ENCODE peak calls at places on chromosome 1, in four cellular contexts. B is upper lobe of right lung, N is thyroid gland, E is heart left ventricle. C is an unnamed sample. For H3K4me1 and H3K36me3, the result is how much of the 10 kb centered on the place peaks cover.

GRCh38 chr1:97668945-97669344 is 251.9 kb downstream of the DPYD start:
- DNase-seq in E (no peak), N (no peak), B (no peak), C (peak)

GRCh38 chr1:240235521-240236288 is 144.0 kb downstream of the FMN2 start:
- DNase-seq in B (no peak), N (no peak), E (no peak), C (no peak)

GRCh38 chr1:209400351-209401220 is 182.9 kb upstream of the CAMK1G start:
- DNase-seq in B (no peak), E (no peak), N (no peak), C (no peak)

GRCh38 chr1:215877452-215877951 is 310.4 kb downstream of the KCTD3 start:
- DNase-seq in E (no peak), B (no peak), N (no peak), C (no peak)

GRCh38 chr1:200436436-200436835 is 26.6 kb upstream of the ZNF281 start:
- DNase-seq in B (no peak), N (no peak), E (no peak), C (no peak)

GRCh38 chr1:150186789-150187559 is 37.3 kb downstream of the PLEKHO1 start:
- DNase-seq in N (no peak), B (no peak), E (no peak), C (no peak)

GRCh38 chr1:35666916-35667315 is 25.6 kb upstream of the PSMB2 start:
- DNase-seq in E (no peak), B (no peak), N (no peak), C (no peak)

GRCh38 chr1:4218619-4219018 is 318.5 kb upstream of the C1orf174 start:
- DNase-seq in B (no peak), E (no peak), N (no peak), C (no peak)

GRCh38 chr1:152884085-152884484 is 6.0 kb downstream of the SMCP start:
- DNase-seq in B (no peak), E (no peak), N (no peak), C (no peak)

GRCh38 chr1:17725084-17725718 is 29.9 kb upstream of the ACTL8 start:
- DNase-seq in B (no peak), N (no peak), E (peak), C (no peak)

DNA sequence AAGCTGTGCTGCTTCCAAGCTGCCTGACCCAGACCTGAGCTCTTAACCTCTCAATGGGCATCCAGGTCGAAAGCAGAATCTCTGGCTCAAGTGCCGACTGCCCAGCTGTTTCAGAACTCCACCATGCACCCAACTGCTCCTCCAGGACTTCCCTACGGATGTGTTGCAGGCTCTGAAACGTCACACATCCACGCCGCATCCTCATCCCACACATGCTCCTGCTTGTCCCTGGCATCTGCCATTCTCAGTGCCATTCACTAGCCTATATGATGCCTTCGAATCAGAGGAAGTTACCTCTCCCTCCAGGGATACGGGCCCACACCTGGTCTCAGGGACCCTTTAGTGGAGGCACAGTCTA is 11.2 kb downstream of the PDZK1IP1 start:
- DNase-seq in E (no peak), B (peak), N (no peak), C (no peak)
- H3K4me3 ChIP-seq in E (no peak), B (peak), N (no peak), C (no peak)

DNA sequence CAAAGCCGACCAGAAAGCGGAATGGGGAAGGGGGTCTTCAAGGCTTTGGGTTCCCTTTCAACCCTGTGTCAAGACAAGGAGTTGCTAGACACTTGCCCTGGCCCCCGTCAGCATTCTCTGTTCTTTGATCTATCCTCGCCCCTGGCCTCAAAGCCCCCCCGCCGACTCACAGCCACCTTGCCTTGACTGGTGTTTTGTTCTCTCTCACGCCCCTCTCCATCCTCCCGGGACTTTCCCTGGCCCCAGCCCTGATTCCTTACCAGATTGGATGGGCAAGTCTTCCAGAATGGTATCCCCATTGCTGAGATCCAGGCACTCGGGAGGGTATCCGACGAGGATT is 610 bp downstream of the YOD1 start:
- DNase-seq in N (peak), B (no peak), E (no peak), C (no peak)
- H3K4me1 ChIP-seq in N (under half), B (under half), E (under half), C (half or more)

GRCh38 chr1:207779008-207779407 is 27.2 kb downstream of the CD46 start:
- DNase-seq in N (no peak), E (no peak), B (no peak), C (no peak)

DNA sequence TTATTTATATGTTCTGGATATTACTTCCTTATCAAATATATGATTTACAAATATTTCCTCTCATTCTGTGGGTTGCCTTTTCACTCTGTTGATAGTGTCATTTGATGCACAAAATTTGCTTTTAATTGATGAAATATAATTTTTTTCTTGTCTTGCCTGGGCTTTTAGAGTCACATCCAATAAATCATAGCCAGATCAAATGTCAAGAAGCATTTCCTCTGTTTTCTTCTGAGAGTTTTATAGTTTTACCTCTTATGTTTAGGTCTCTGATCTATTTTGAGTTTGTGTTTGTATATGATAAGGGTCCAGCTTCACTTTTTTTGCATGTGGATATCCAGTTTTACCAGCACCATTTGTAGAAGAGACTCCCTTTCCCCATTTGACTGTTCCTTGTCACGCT is 29.5 kb downstream of the CD46 start:
- DNase-seq in E (no peak), N (no peak), B (no peak), C (no peak)
- H3K36me3 ChIP-seq in E (under half), N (under half), B (half or more), C (under half)

DNA sequence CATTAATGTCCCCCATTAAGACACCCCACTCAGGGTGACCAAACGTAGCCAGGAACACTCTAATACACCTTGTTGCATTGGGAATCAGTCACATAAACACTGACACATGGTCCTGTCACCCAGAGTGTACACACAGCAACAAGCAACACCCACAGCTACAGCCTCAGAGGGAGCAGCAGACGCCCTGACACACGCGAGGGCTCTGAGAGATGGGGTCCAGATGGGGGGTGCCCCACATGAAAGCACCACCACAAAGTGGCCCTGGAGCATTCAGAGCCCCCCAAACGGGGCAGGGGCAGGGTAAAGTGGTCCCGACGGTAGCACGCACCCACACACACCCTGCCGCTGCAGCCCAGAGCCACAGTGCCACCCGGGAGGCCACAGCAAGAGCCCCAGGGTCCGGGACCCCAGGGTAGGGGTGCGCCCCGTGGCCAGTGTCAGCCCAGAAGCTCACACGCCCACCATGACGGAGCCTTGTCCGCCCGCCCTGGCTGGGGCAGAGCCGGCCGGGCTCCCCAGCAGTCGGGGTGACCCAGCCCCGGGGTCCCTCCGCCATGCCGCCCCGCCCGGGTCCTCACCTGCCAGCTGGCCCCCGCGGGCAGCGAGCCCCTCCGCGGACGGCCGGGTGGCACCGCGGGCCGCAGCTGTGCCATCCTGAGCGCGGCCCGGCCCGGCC is 47.3 kb downstream of the RAP1GAP start:
- DNase-seq in B (no peak), E (no peak), N (no peak), C (no peak)
- H3K4me3 ChIP-seq in B (peak), E (no peak), N (peak), C (peak)

DNA sequence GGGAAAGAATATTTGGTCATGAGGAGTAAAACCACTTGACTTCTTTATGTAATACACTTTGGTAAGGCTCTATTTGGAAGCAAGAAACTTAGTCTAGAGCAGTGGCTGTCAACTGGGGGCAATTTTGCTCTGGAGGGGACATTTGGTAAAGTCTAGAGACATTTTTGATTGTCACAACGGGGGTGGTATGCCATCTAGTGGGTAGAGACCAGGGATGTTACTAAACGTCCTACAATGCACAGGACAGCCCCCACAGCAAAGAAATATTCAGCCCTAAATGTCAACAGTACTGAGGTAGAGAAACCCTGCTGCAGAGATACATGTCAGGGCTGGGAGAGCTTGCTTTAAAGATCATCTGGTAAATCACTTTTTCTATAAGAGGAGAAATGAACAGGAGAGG is 13.5 kb downstream of the FUCA1 start:
- DNase-seq in N (no peak), E (no peak), B (no peak), C (no peak)
- H3K4me1 ChIP-seq in N (under half), E (under half), B (under half), C (under half)

GRCh38 chr1:231428392-231428791 is 6.3 kb upstream of the EGLN1 start:
- DNase-seq in B (no peak), E (no peak), N (no peak), C (no peak)

GRCh38 chr1:231431665-231432415 is 9.8 kb upstream of the EGLN1 start:
- DNase-seq in N (no peak), B (no peak), E (no peak), C (no peak)

DNA sequence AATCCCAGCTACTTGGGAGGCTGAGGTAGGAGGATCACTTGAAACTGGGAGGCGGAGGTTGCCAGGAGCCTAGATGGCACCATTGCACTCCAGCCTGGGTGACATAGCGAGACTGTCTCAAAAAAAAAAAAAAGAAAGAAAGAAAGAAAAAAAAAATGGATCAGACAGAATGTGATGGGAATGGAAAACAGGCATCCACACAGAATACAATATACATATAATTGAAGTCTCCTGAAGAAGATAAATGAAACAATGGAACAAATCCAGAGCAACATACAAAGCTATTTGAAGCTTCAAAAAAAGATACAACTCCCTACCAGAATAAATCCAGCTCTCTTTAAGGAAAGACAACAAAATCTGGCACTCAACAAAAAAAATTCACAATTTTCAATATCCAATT is 10.9 kb upstream of the EGLN1 start:
- DNase-seq in N (no peak), B (no peak), E (no peak), C (no peak)
- H3K36me3 ChIP-seq in N (under half), B (under half), E (under half), C (under half)

DNA sequence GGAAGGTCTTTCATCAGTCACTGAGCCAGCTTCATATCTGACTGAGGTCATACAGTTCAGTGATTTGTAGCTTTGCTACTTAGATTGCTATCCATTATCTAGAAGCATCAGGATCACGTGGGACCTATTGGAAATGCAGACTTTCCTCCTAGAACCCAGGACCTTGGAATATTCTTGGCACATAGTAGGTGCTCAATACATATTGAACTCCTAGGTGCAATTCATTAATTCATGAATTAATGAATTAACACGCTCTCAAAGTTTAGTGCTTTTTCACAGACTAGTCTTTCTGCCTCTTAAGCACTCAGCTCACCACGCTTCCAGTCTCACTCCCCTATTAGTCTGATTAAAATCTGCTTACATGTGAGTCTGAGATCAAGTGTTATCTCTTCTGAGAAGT is 12.1 kb downstream of the METTL18 start:
- DNase-seq in E (no peak), N (no peak), B (no peak), C (no peak)
- H3K4me3 ChIP-seq in E (no peak), N (no peak), B (no peak), C (no peak)

GRCh38 chr1:44544960-44545359 is 129.3 kb downstream of the TMEM53 start:
- DNase-seq in B (peak), N (no peak), E (no peak), C (no peak)
- H3K4me1 ChIP-seq in B (under half), N (under half), E (under half), C (under half)

GRCh38 chr1:6464915-6465314 is 1.1 kb downstream of the TNFRSF25 start:
- DNase-seq in B (no peak), E (no peak), N (no peak), C (no peak)
- H3K36me3 ChIP-seq in B (under half), E (under half), N (under half), C (under half)

DNA sequence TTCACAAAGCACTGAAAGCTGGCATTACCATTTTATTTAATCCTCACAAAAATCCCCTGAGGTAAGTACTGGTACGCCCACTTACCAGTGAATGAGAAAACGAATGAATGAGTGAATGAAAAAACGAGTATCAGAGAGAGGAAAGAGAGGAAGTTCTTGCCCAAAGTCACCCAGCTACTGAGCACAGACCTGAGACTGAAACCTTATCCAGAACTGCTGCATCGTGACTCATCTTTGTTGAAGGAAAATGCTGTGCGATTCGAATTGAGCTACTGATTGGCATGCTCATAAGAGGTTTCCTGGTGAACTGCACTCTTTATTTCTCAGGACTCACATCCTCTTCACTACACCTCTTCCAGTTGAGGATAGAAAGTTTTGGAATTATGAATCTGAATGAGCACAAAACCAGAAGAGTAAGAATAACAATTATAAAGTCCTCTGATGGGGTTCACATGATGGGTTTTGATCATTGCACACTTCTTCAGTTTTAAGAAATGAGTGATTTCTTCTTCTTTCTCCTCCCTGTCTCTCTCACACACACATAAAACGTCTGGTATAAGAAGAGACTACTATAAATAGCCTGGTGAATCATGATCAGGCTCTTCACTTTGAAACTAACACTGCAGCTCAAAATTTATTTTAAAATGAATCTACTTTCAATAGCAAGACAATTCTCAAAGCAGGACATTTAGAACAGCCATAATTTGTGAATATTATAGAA is 32.1 kb downstream of the IL12RB2 start:
- DNase-seq in E (no peak), N (no peak), B (no peak), C (no peak)
- H3K4me3 ChIP-seq in E (no peak), N (no peak), B (no peak), C (no peak)